ENCODE peak calls at places on chromosomes 12 and 14, in eight cellular contexts. M is PC-3; K is HCT116; H is GM06990; L is CD4-positive, alpha-beta T cell; S is breast epithelium; Y is uterus; I is endothelial cell of umbilical vein. D is an unnamed sample.
A peak's percentile ranks its signal among the peaks of the same experiment; 100 is the strongest.

GRCh38 chr14:96038920-96039632 is at the start of gene C14orf132:
- DNase-seq in K (peak; percentile 18), Y (peak; percentile 84), M (no peak), I (peak; percentile 33), H (peak; percentile 41), S (peak; percentile 54), L (peak; percentile 59), D (peak; percentile 78)

GRCh38 chr12:47867496-47867941 is 37.3 kb downstream of the VDR start:
- DNase-seq in I (peak; percentile 63), S (no peak), H (no peak), Y (no peak), L (no peak), K (no peak), M (peak; percentile 26), D (no peak)

GRCh38 chr14:34199585-34199984 is 248.7 kb upstream of the EGLN3 start:
- DNase-seq in S (no peak), L (no peak), K (no peak), Y (no peak), I (no peak), H (no peak), M (no peak), D (no peak)

GRCh38 chr12:51886021-51886710 is 1.7 kb upstream of the ANKRD33 start:
- DNase-seq in H (no peak), I (peak; percentile 98), S (peak; percentile 85), Y (peak; percentile 75), K (no peak), L (peak; percentile 23), M (peak; percentile 83), D (no peak)

GRCh38 chr14:58697266-58697926 is 59.6 kb downstream of the DACT1 start:
- DNase-seq in H (no peak), Y (no peak), K (no peak), S (no peak), M (no peak), I (no peak), L (no peak), D (no peak)

GRCh38 chr12:120483621-120484020 is 12.3 kb upstream of the DYNLL1 start:
- DNase-seq in I (no peak), Y (no peak), L (no peak), K (no peak), S (no peak), H (no peak), M (no peak), D (no peak)

GRCh38 chr12:93079976-93080375 is 150.9 kb upstream of the EEA1 start:
- DNase-seq in M (no peak), L (no peak), I (no peak), H (no peak), K (no peak), Y (no peak), S (no peak), D (no peak)

GRCh38 chr14:36773136-36773540 is 111.5 kb downstream of the PAX9 start:
- DNase-seq in K (peak; percentile 33), H (no peak), S (no peak), L (no peak), I (no peak), Y (no peak), M (peak; percentile 76), D (no peak)

GRCh38 chr12:100356646-100357223 is at the start of gene SLC17A8:
- DNase-seq in Y (no peak), S (no peak), K (no peak), I (no peak), H (no peak), M (no peak), L (no peak), D (no peak)

GRCh38 chr14:20866963-20867362 is 24.2 kb upstream of the RNASE3 start:
- DNase-seq in K (peak; percentile 16), M (peak; percentile 53), L (no peak), I (peak; percentile 24), Y (no peak), S (no peak), H (no peak), D (no peak)

GRCh38 chr12:127496255-127496654 is 770.7 kb upstream of the TMEM132C start:
- DNase-seq in S (no peak), Y (no peak), H (no peak), L (no peak), I (no peak), K (no peak), M (no peak), D (no peak)

GRCh38 chr12:104285740-104286537 is 17.6 kb upstream of the EID3 start:
- DNase-seq in M (peak; percentile 94), K (peak; percentile 42), I (peak; percentile 70), L (no peak), Y (no peak), H (no peak), S (no peak), D (no peak)

GRCh38 chr12:104290320-104290719 is 13.2 kb upstream of the EID3 start:
- DNase-seq in K (no peak), M (peak; percentile 1), Y (no peak), L (no peak), I (no peak), S (no peak), H (no peak), D (no peak)

GRCh38 chr12:104290855-104291254 is 12.7 kb upstream of the EID3 start:
- DNase-seq in L (no peak), K (no peak), I (no peak), H (no peak), M (peak; percentile 1), S (no peak), Y (no peak), D (no peak)

GRCh38 chr12:104286538-104287482 is 16.7 kb upstream of the EID3 start:
- DNase-seq in K (peak; percentile 96), L (peak; percentile 87), Y (peak; percentile 93), I (peak; percentile 99), S (peak; percentile 95), H (peak; percentile 94), M (peak; percentile 99), D (peak; percentile 76)

DNA sequence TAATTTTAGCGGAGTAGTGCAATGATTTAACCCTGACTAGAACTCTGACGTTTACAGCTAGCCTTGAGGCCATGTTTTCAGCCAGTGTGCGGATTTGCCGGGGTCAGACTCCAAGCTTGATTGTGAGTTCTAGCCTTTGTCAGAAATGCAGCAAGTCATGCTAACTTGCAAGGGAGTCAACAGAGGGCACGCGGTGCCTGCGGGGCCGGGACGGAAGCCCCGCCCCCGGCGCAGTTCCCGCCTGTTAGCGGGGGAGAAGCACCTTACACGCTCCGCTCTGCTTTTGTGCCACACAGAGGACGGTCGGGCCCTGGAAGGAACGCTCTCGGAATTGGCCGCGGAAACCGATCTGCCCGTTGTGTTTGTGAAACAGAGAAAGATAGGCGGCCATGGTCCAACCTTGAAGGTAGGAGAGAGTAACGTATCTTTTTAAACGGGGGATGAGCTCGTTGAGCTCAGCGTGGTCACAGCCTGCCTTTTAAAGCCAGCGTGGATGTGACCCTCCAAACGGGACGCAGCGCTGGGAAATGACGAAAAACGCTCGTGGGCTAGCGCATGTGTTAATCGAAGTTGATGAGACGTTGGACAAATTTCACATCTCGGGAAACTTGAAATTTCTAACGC is 14.8 kb upstream of the EID3 start:
- DNase-seq in Y (peak; percentile 81), S (peak; percentile 82), H (peak; percentile 98), M (peak; percentile 96), L (peak; percentile 86), I (peak; percentile 90), K (peak; percentile 73), D (peak; percentile 83)
- TF ChIP-seq CTCF in Y (no peak), S (no peak), H (peak; percentile 31), M (peak; percentile 14), L (peak; percentile 32), I (no peak), K (no peak), D (no peak)

DNA sequence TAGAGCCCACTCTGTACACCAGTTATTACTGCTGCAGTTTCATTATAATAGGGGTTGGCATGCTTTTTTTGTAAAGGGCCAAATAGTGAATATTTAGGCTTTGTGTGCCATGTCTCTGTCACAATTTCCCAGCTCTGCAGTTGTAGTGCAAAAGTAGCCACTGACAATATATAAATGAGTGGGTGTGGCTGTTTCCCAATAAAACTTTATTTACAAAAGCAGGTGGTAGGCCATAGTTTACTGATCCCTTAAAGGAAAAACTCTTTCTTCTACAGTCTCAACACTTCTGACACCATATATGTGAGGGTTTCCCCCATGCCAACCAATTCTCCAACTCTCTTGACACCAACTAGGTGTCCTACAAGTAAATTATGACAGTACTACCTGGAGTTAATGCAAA is 110.2 kb upstream of the NAP1L1 start:
- DNase-seq in I (no peak), H (no peak), K (no peak), S (no peak), L (no peak), M (no peak), Y (no peak), D (no peak)
- H3K27me3 ChIP-seq in I (no peaks in the 10 kb centered on the region), H (no peaks in the 10 kb centered on the region), K (no peaks in the 10 kb centered on the region), S (no peaks in the 10 kb centered on the region), L (no peaks in the 10 kb centered on the region), M (no peaks in the 10 kb centered on the region), Y (no peaks in the 10 kb centered on the region), D (no peaks in the 10 kb centered on the region)

GRCh38 chr12:88325076-88325827 is 183.1 kb downstream of the TMTC3 start:
- DNase-seq in L (no peak), I (peak; percentile 88), K (no peak), H (no peak), Y (no peak), S (no peak), M (peak; percentile 92), D (no peak)
- TF ChIP-seq CTCF in L (no peak), I (no peak), K (no peak), H (no peak), Y (no peak), S (no peak), M (no peak), D (no peak)

GRCh38 chr12:53992377-53992776 is 7.4 kb downstream of the HOXC10 start:
- DNase-seq in K (no peak), M (no peak), I (no peak), S (no peak), Y (no peak), L (no peak), H (no peak), D (no peak)

GRCh38 chr12:53991077-53991460 is 6.1 kb downstream of the HOXC10 start:
- DNase-seq in I (no peak), L (no peak), K (no peak), M (peak; percentile 71), Y (no peak), H (no peak), S (no peak), D (no peak)

GRCh38 chr12:53989227-53990113 is 4.5 kb downstream of the HOXC10 start:
- DNase-seq in H (peak; percentile 50), Y (no peak), M (peak; percentile 77), I (peak; percentile 16), K (no peak), L (no peak), S (no peak), D (peak; percentile 13)

GRCh38 chr12:53988519-53989226 is 3.7 kb downstream of the HOXC10 start:
- DNase-seq in H (no peak), Y (no peak), L (no peak), I (no peak), S (no peak), M (no peak), K (no peak), D (no peak)

DNA sequence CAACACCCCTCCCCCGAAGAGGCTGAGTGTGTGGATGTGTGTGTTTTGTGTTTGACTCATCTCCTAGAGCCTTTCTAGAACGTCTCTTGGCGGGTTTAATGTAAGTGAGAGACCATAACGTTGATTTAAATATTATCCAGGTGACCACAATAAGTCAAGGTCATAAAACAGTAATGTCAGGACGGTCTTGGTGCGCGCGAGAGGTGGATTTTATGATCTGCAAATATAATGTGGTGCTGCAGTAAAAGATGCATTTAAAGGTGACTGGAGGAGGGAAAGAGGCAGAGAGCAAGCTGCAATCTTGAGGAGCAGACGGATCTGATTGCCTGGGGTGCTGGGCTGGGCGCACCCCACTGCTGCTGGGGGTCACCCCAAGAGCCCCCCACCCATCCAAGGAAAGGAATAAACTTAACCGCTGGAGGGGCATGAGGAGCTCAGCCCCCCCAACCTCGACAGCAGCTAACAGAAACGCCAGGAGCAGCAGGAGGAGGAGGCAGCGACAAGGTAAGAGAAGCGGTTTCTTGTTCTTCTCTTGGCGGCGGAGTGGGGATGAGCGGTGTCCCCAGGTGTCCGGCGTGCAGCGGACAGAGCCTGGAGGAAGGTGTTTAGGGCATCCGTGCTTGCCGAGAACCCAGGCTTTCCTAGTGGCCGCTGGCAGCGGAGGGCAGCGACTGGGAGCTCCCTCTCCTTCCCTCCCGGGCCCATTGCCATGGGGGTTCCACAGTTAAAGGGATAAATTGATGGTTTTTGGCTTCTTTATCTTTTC is 5.5 kb downstream of the HOXC10 start:
- DNase-seq in Y (no peak), S (no peak), K (no peak), M (peak; percentile 67), H (no peak), L (no peak), I (no peak), D (no peak)
- H3K27me3 ChIP-seq in Y (peaks cover 96% of the 10 kb centered on the region), S (peaks cover 5% of the 10 kb centered on the region), K (no peaks in the 10 kb centered on the region), M (no peaks in the 10 kb centered on the region), H (peaks cover 12% of the 10 kb centered on the region), L (peaks cover 100% of the 10 kb centered on the region), I (peaks cover 94% of the 10 kb centered on the region), D (peaks cover 99% of the 10 kb centered on the region)

D was measured in dorsolateral prefrontal cortex.